ENCODE peak calls at places on chromosomes 1 and 21, in five cellular contexts. Q is endothelial cell, U is progenitor cell of endocrine pancreas, E is lower lobe of right lung, L is bronchial epithelial cell. F is an unnamed sample.

GRCh38 chr1:148353461-148354283 is 129.4 kb downstream of the PPIAL4G start:
- DNase-seq in Q (no peak), U (no peak), E (no peak), L (peak), F (peak)

GRCh38 chr1:36150296-36151132 is 1.2 kb upstream of the TRAPPC3 start:
- DNase-seq in Q (peak), U (peak), E (peak), L (peak), F (peak)

GRCh38 chr1:89832481-89833127 is 11.8 kb downstream of the LRRC8D start:
- DNase-seq in Q (no peak), U (no peak), E (no peak), L (no peak), F (no peak)

GRCh38 chr1:231220801-231221200 is 20.2 kb upstream of the GNPAT start:
- DNase-seq in Q (no peak), U (no peak), E (no peak), L (no peak), F (no peak)

GRCh38 chr1:28097100-28097472 is 8.7 kb upstream of the EYA3 start:
- DNase-seq in Q (no peak), U (no peak), E (no peak), L (no peak), F (no peak)

GRCh38 chr1:84888753-84889152 is 4.3 kb downstream of the LPAR3 start:
- DNase-seq in Q (no peak), U (no peak), E (no peak), L (peak), F (no peak)

GRCh38 chr1:28560886-28561285 is 8.0 kb downstream of the TRNAU1AP start:
- DNase-seq in Q (no peak), U (no peak), E (no peak), L (no peak), F (no peak)

GRCh38 chr1:173669491-173669941 is at the start of gene ANKRD45:
- DNase-seq in Q (peak), U (peak), E (peak), L (no peak), F (peak)

GRCh38 chr1:20093940-20094391 is 24.0 kb downstream of the PLA2G5 start:
- DNase-seq in Q (no peak), U (no peak), E (no peak), L (peak), F (no peak)

GRCh38 chr1:59453297-59453970 is 156.5 kb downstream of the FGGY start:
- DNase-seq in Q (no peak), U (no peak), E (no peak), L (peak), F (no peak)

GRCh38 chr1:16443975-16444745 is 3.6 kb downstream of the NECAP2 start:
- DNase-seq in Q (no peak), U (no peak), E (no peak), L (no peak), F (no peak)

GRCh38 chr1:211236633-211237321 is 22.4 kb upstream of the RCOR3 start:
- DNase-seq in Q (no peak), U (no peak), E (no peak), L (peak), F (no peak)

GRCh38 chr1:68811806-68812205 is 314.9 kb upstream of the DEPDC1 start:
- DNase-seq in Q (no peak), U (no peak), E (no peak), L (peak), F (no peak)

GRCh38 chr1:2102753-2103152 is 52.5 kb downstream of the PRKCZ start:
- DNase-seq in Q (no peak), U (no peak), E (peak), L (no peak), F (no peak)

GRCh38 chr1:107695341-107695740 is 269.6 kb downstream of the VAV3 start:
- DNase-seq in Q (no peak), U (no peak), E (no peak), L (peak), F (no peak)

GRCh38 chr1:215484111-215484914 is 82.8 kb upstream of the KCTD3 start:
- DNase-seq in Q (no peak), U (no peak), E (no peak), L (no peak), F (no peak)

GRCh38 chr1:175197536-175197935 is 5.0 kb upstream of the KIAA0040 start:
- DNase-seq in Q (no peak), U (no peak), E (no peak), L (peak), F (no peak)

GRCh38 chr21:32412162-32412997 is at the start of gene EVA1C:
- DNase-seq in Q (peak), U (peak), E (peak), L (peak), F (peak)

GRCh38 chr1:197915797-197916686 is 1.1 kb upstream of the LHX9 start:
- DNase-seq in Q (peak), U (peak), E (peak), L (peak), F (no peak)
- TF ChIP-seq CTCF in Q (peak), U (peak), E (peak), L (peak), F (no peak)

GRCh38 chr1:117122297-117123025 is 912 bp upstream of the TRIM45 start:
- DNase-seq in Q (no peak), U (no peak), E (no peak), L (no peak), F (no peak)
- TF ChIP-seq CTCF in Q (peak), U (no peak), E (peak), L (no peak), F (no peak)

DNA sequence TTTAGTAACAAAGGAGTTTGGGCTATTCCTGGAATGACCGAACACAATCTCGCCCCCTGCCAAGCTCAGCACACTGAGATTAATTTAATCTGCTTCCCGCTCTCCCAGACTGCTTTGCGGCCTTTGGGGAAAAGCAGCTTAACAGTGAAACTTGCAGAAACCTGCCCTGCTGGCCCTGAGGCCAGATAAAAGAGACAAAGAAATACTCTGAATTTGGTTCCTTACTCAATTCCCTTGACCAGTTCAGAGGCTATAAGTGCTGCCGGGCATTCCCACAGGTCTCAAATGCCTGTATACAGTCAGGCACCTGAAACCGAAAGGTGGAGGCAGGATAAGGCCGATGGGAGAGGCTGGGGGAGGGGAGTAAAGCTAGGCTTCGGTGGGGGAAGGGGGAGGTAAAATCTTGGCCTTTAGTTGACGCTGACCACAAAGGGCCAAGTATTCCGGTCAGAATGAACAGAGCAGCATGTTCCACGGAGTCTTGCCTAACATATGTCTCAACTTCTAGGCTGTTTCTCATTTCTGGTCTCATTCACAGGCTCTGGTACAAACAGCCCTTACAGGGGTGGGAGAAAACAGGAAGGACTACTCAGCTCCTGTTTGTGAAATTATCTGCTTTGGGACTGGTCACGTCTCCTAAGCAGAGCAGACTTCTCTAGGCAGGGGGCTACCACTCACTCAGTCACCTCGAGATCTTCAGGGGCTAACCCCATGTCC is 17.8 kb upstream of the A3GALT2 start:
- DNase-seq in Q (no peak), U (no peak), E (peak), L (peak), F (no peak)
- TF ChIP-seq CTCF in Q (no peak), U (no peak), E (no peak), L (no peak), F (no peak)

GRCh38 chr1:172442843-172443565 is 865 bp downstream of the PIGC start:
- DNase-seq in Q (no peak), U (no peak), E (no peak), L (no peak), F (no peak)

GRCh38 chr1:172442404-172442803 is 1.5 kb downstream of the PIGC start:
- DNase-seq in Q (no peak), U (no peak), E (no peak), L (no peak), F (no peak)

GRCh38 chr1:172446547-172446946 is 2.7 kb upstream of the PIGC start:
- DNase-seq in Q (no peak), U (no peak), E (no peak), L (no peak), F (no peak)

GRCh38 chr1:172447641-172448040 is 3.8 kb upstream of the PIGC start:
- DNase-seq in Q (no peak), U (no peak), E (no peak), L (peak), F (no peak)

GRCh38 chr1:172443666-172444453 is at the start of gene PIGC:
- DNase-seq in Q (peak), U (peak), E (peak), L (peak), F (peak)
- TF ChIP-seq CTCF in Q (peak), U (peak), E (peak), L (peak), F (peak)

GRCh38 chr1:76035053-76035452 is 39.5 kb upstream of the ST6GALNAC3 start:
- DNase-seq in Q (no peak), U (no peak), E (no peak), L (no peak), F (no peak)
- TF ChIP-seq CTCF in Q (no peak), U (peak), E (peak), L (no peak), F (no peak)

GRCh38 chr1:33256335-33256700 is at the start of gene ZNF362:
- DNase-seq in Q (peak), U (peak), E (peak), L (peak), F (peak)
- TF ChIP-seq CTCF in Q (no peak), U (peak), E (no peak), L (peak), F (no peak)

DNA sequence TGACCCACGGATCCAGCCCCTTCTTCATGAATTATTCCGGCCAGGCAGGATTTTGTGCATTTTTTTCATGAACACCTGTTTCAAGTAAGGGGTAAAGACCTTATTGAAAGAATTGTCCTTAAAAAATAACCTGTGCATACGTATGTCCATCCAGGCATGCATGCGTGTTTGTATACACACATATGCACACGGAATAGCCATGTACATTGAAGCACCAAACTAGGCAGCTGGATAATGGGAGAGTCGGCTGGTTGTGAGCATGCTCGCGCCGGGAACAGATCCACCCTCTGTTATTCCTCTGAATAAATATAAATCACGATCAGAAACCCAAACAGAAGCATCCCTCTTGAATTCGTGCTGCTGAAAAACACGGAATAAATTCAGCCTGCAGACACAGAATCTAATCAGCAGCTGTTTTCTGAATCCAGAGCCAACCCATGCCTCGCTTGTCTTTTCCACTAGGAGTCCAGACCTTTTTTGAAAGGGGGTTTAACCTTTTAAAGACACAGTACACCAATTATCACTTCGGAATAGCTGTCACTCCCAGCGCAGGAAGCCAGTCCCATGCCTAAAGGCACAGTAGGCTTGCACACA is at the start of gene HIVEP3:
- DNase-seq in Q (no peak), U (no peak), E (no peak), L (no peak), F (no peak)
- TF ChIP-seq CTCF in Q (no peak), U (peak), E (peak), L (peak), F (no peak)

GRCh38 chr1:205064741-205065316 is 19.4 kb downstream of the TMEM81 start:
- DNase-seq in Q (no peak), U (no peak), E (no peak), L (no peak), F (no peak)

GRCh38 chr1:205065666-205066065 is 18.6 kb downstream of the TMEM81 start:
- DNase-seq in Q (no peak), U (no peak), E (no peak), L (no peak), F (no peak)

GRCh38 chr1:205068001-205068400 is 16.3 kb downstream of the TMEM81 start:
- DNase-seq in Q (no peak), U (no peak), E (no peak), L (no peak), F (no peak)

GRCh38 chr1:205067031-205067430 is 17.2 kb downstream of the TMEM81 start:
- DNase-seq in Q (no peak), U (no peak), E (no peak), L (no peak), F (no peak)

GRCh38 chr1:205066221-205066818 is 17.9 kb downstream of the TMEM81 start:
- DNase-seq in Q (no peak), U (no peak), E (no peak), L (no peak), F (no peak)
- TF ChIP-seq CTCF in Q (no peak), U (no peak), E (no peak), L (peak), F (no peak)

DNA sequence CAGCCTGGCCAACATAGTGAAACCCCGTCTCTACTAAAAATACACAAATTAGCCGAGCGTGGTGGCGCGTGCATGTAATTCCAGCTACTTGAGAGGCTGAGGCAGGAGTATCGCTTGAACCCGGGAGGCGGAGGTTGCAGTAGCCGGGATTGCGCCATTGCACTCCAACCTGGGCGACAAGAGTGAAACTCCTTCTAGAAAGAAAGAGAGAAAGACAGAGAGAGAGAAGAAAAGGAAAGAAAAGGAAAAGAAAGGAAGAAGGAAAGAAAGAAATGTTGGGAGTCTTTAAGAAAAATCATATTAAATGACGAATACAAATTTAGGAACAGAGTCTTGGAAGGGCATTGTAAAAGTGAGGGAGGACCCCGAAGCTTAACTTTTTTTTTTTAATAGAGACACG is 1.8 kb upstream of the HNRNPR start:
- DNase-seq in Q (no peak), U (no peak), E (no peak), L (no peak), F (no peak)
- TF ChIP-seq CTCF in Q (no peak), U (no peak), E (no peak), L (no peak), F (no peak)

DNA sequence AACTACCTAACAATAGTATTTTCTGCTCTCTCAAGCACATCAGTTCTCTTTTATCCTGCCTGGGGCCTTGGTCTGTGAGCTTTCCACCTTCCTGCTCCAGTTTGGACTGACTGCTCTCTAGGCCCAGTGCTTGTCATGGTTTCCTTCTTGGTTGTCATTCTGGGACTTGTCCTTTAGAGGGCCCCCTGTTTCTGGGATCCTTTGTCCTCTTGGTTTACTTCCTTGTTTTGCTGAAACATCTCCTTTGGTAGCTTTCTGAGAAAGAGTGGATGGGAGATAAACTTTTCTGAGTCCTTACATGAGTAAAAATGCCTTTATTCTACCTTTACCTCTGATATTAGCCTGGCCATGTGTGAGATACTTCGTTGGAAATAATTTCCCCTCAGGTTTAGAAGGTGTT is 4.7 kb downstream of the SLC1A7 start:
- DNase-seq in Q (no peak), U (no peak), E (no peak), L (no peak), F (no peak)
- TF ChIP-seq CTCF in Q (no peak), U (no peak), E (no peak), L (no peak), F (no peak)

F was measured in activated CD8-positive, alpha-beta T cell treated with anti-CD3 and anti-CD28 coated beads for 36 hours.